ENCODE peak calls at places on chromosomes 6 and 20, in five cellular contexts. M is mesenchymal stem cell, X is IMR-90, S is H9, I is H1. Z is an unnamed sample.

GRCh38 chr6:73134588-73134987 is 90.7 kb downstream of the KHDC1L start:
- DNase-seq in M (peak), X (peak), S (peak), I (peak), Z (peak)

GRCh38 chr6:42220754-42221153 is 3.1 kb upstream of the MRPS10 start:
- DNase-seq in M (no peak), X (no peak), S (no peak), I (no peak), Z (no peak)

GRCh38 chr6:45436544-45437440 is 59.1 kb upstream of the SUPT3H start:
- DNase-seq in M (peak), X (peak), S (no peak), I (no peak), Z (peak)

GRCh38 chr6:26122402-26122792 is 35.2 kb downstream of the HFE start:
- DNase-seq in M (peak), X (no peak), S (peak), I (no peak), Z (peak)

GRCh38 chr6:44386364-44386928 is 1.1 kb upstream of the CDC5L start:
- DNase-seq in M (no peak), X (no peak), S (no peak), I (no peak), Z (no peak)

GRCh38 chr6:45827952-45828530 is 187.6 kb downstream of the CLIC5 start:
- DNase-seq in M (peak), X (peak), S (no peak), I (no peak), Z (no peak)

GRCh38 chr6:149247385-149247763 is 70.1 kb upstream of the TAB2 start:
- DNase-seq in M (no peak), X (no peak), S (no peak), I (no peak), Z (no peak)

GRCh38 chr6:118632359-118632758 is 19.0 kb downstream of the CEP85L start:
- DNase-seq in M (no peak), X (no peak), S (no peak), I (no peak), Z (no peak)

GRCh38 chr6:125201961-125202729 is 48.6 kb downstream of the TPD52L1 start:
- DNase-seq in M (peak), X (peak), S (no peak), I (no peak), Z (peak)

GRCh38 chr6:108408453-108408852 is 113.6 kb downstream of the AFG1L start:
- DNase-seq in M (peak), X (peak), S (no peak), I (no peak), Z (peak)

GRCh38 chr20:3766832-3767433 is 620 bp downstream of the ADISSP start:
- DNase-seq in M (peak), X (no peak), S (no peak), I (no peak), Z (peak)

GRCh38 chr6:7129784-7130569 is 22.2 kb downstream of the RREB1 start:
- DNase-seq in M (peak), X (peak), S (no peak), I (no peak), Z (peak)

GRCh38 chr6:43181942-43182860 is at the start of gene CUL9:
- DNase-seq in M (peak), X (peak), S (peak), I (no peak), Z (peak)

GRCh38 chr6:91018586-91018985 is 431.7 kb upstream of the MAP3K7 start:
- DNase-seq in M (no peak), X (no peak), S (no peak), I (no peak), Z (peak)

GRCh38 chr6:150599199-150600002 is at the start of gene PLEKHG1:
- DNase-seq in M (peak), X (no peak), S (peak), I (peak), Z (peak)

GRCh38 chr20:50172347-50173013 is 18.1 kb upstream of the CEBPB start:
- DNase-seq in M (peak), X (peak), S (peak), I (peak), Z (peak)
- H3K14ac ChIP-seq in M (peak), X (peak), S (peak), I (no peak), Z (peak)

GRCh38 chr20:48214601-48215000 is 429.3 kb upstream of the SULF2 start:
- DNase-seq in M (no peak), X (no peak), S (no peak), I (no peak), Z (peak)
- H2AK5ac ChIP-seq in M (no peak), X (no peak), S (no peak), I (no peak), Z (no peak)

GRCh38 chr6:80259113-80259512 is 152.6 kb downstream of the BCKDHB start:
- DNase-seq in M (no peak), X (no peak), S (no peak), I (no peak), Z (no peak)
- H3K4ac ChIP-seq in M (no peak), X (no peak), S (no peak), I (no peak), Z (no peak)

GRCh38 chr20:61964675-61965605 is 100.7 kb downstream of the TAF4 start:
- DNase-seq in M (no peak), X (no peak), S (no peak), I (no peak), Z (no peak)
- H3K14ac ChIP-seq in M (no peak), X (no peak), S (no peak), I (no peak), Z (no peak)

DNA sequence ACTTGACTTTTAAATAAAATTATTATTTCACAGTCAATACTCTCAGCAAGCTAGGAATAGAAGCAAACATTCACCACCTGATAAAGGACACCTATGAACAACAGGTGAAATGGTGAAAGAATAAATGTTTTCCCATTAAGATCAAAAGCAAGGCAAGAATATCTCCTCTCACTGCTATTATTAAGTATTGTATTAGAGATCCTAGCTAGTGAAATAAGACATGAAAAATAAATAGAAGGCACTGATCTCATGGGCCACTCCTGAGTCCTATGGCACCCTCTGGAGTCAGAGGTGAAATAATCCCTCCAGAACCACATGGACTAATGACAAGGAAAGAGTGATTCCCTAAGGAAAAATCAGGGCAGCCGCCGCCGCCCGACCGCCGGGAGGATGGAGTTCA is 4.0 kb upstream of the NUDT3 start:
- DNase-seq in M (no peak), X (no peak), S (no peak), I (no peak), Z (no peak)
- H2AK5ac ChIP-seq in M (no peak), X (no peak), S (no peak), I (no peak), Z (no peak)

GRCh38 chr20:10927936-10928860 is 254.4 kb upstream of the JAG1 start:
- DNase-seq in M (peak), X (no peak), S (no peak), I (no peak), Z (no peak)

GRCh38 chr20:10925767-10926166 is 252.0 kb upstream of the JAG1 start:
- DNase-seq in M (peak), X (peak), S (no peak), I (no peak), Z (no peak)

GRCh38 chr20:10927011-10927583 is 253.3 kb upstream of the JAG1 start:
- DNase-seq in M (no peak), X (no peak), S (no peak), I (no peak), Z (no peak)

GRCh38 chr20:10924628-10925266 is 250.9 kb upstream of the JAG1 start:
- DNase-seq in M (peak), X (peak), S (no peak), I (no peak), Z (peak)

DNA sequence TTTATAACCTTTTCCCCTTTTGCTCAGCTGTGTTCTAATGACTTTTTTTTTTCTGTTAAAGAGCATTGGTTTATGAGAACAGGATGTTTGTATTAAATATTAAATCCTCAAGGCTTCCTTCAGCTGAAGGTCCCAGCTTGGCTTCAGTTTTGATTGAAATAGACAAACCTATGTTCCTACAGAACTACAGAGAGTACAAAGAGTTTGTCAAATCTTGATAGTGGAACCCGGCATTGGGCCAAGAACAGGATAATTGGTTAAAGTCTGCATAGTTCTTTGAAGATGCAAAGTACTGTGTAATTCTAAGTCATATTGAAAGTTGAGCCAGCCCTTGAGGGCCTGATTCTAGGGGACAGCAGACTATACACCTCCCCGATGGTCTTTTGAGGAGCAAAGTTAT is 255.2 kb upstream of the JAG1 start:
- DNase-seq in M (peak), X (peak), S (no peak), I (no peak), Z (no peak)
- H3K4ac ChIP-seq in M (no peak), X (no peak), S (no peak), I (no peak), Z (no peak)

DNA sequence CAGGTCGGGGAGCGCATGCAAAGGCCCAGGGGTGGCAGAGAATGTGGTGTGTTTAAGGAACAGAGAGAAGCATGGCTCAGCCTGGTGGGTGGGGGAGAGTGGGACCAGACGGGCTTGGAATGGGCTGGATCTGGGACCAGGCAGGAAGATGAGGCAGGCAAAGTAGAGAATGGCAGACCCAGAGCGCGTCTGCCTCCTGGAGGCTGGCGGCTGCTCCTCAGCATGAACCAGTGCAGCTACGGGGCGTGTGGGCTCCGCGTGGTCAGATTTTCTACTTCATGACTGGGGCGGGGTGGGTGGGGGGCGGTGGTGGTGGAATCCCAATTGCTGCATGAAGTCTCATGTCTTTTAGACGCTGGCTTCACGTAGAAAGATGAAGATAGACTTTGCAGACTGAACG is 135.6 kb downstream of the TFAP2C start:
- DNase-seq in M (no peak), X (no peak), S (peak), I (no peak), Z (no peak)
- H3K14ac ChIP-seq in M (no peak), X (no peak), S (no peak), I (no peak), Z (no peak)